ENCODE peak calls at places on chromosome 22, in nine cellular contexts. Z, P, R, F, K, Q, T, G and V are unnamed samples.

GRCh38 chr22:19710769-19711106 is 3.6 kb upstream of the SEPTIN5 start:
- DNase-seq in Z (no peak), P (no peak), R (no peak), F (no peak), K (no peak), Q (no peak), T (no peak), G (no peak), V (no peak)

GRCh38 chr22:29457730-29458129 is 19.3 kb downstream of the RFPL1 start:
- DNase-seq in Z (peak; percentile 50), P (no peak), R (peak; percentile 57), F (peak; percentile 54), K (no peak), Q (no peak), T (no peak), G (peak; percentile 60), V (no peak)

GRCh38 chr22:20606041-20606783 is 98.8 kb downstream of the MED15 start:
- DNase-seq in Z (peak; percentile 80), P (no peak), R (peak; percentile 77), F (peak; percentile 71), K (peak; percentile 50), Q (no peak), T (peak; percentile 70), G (peak; percentile 75), V (peak; percentile 1)

GRCh38 chr22:40385041-40385782 is 14.8 kb downstream of the SGSM3 start:
- DNase-seq in Z (no peak), P (no peak), R (no peak), F (peak; percentile 65), K (no peak), Q (no peak), T (peak; percentile 33), G (no peak), V (no peak)

GRCh38 chr22:41021655-41022454 is 70.5 kb upstream of the EP300 start:
- DNase-seq in Z (peak; percentile 61), P (no peak), R (peak; percentile 72), F (peak; percentile 87), K (peak; percentile 80), Q (no peak), T (peak; percentile 37), G (peak; percentile 64), V (no peak)

GRCh38 chr22:23179381-23180294 is 671 bp upstream of the BCR start:
- DNase-seq in Z (no peak), P (no peak), R (peak; percentile 18), F (peak; percentile 58), K (peak; percentile 34), Q (no peak), T (no peak), G (no peak), V (no peak)

GRCh38 chr22:25407859-25408229 is 156.6 kb upstream of the GRK3 start:
- DNase-seq in Z (no peak), P (no peak), R (no peak), F (no peak), K (no peak), Q (no peak), T (no peak), G (no peak), V (no peak)

GRCh38 chr22:20013382-20013871 is 3.2 kb downstream of the ARVCF start:
- DNase-seq in Z (no peak), P (no peak), R (peak; percentile 73), F (peak; percentile 46), K (peak; percentile 76), Q (no peak), T (peak; percentile 52), G (peak; percentile 33), V (no peak)

GRCh38 chr22:42277988-42278776 is 7.7 kb upstream of the TCF20 start:
- DNase-seq in Z (no peak), P (no peak), R (peak; percentile 22), F (no peak), K (no peak), Q (no peak), T (no peak), G (no peak), V (no peak)

GRCh38 chr22:48575567-48576332 is 1251.9 kb downstream of the BRD1 start:
- DNase-seq in Z (no peak), P (no peak), R (no peak), F (no peak), K (peak; percentile 6), Q (no peak), T (no peak), G (no peak), V (no peak)

GRCh38 chr22:48576333-48577013 is 1251.2 kb downstream of the BRD1 start:
- DNase-seq in Z (no peak), P (no peak), R (no peak), F (peak; percentile 24), K (no peak), Q (no peak), T (no peak), G (no peak), V (no peak)

GRCh38 chr22:48578138-48579034 is 1249.3 kb downstream of the BRD1 start:
- DNase-seq in Z (no peak), P (no peak), R (no peak), F (no peak), K (no peak), Q (no peak), T (no peak), G (no peak), V (no peak)

GRCh38 chr22:48577691-48578090 is 1250.0 kb downstream of the BRD1 start:
- DNase-seq in Z (no peak), P (no peak), R (no peak), F (no peak), K (no peak), Q (no peak), T (no peak), G (no peak), V (no peak)

DNA sequence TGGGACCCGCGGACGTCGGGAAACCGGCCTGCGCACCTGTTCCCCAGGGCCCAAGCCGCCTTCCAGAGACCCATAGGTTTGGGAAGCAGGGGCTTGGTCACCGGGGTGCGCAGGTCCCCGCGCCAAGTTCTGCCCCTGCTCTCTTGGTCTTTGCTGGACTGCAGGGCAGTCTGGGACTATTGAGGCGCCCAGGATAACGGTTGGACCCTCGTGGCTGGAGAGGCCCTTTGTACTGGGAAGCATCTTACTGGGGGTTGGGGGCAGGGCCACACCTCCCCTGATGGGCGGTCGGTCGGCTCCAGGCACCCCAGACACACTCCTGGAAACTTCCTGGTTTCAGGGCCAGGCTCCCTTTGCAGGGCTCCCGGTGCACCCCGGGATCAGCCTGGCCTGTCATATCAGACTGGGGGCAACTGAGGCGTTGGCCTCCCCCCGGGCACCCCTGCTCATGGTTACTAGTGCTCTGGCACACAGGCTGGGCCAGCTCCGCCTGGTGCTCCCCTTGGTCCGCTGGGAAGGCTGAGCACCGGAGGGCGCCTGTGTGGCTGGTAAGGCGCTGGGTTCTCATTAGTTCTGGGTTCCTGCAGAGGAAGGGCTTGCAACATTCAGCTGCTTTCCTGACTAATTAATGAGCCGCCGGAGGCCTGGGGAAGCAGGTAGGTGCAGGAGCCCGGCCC is 1250.5 kb downstream of the BRD1 start:
- DNase-seq in Z (no peak), P (no peak), R (no peak), F (peak; percentile 27), K (no peak), Q (no peak), T (no peak), G (no peak), V (no peak)
- TF ChIP-seq CTCF in Z (no peak), P (no peak), R (no peak), F (no peak), K (no peak), Q (no peak), T (no peak), G (no peak), V (no peak)

DNA sequence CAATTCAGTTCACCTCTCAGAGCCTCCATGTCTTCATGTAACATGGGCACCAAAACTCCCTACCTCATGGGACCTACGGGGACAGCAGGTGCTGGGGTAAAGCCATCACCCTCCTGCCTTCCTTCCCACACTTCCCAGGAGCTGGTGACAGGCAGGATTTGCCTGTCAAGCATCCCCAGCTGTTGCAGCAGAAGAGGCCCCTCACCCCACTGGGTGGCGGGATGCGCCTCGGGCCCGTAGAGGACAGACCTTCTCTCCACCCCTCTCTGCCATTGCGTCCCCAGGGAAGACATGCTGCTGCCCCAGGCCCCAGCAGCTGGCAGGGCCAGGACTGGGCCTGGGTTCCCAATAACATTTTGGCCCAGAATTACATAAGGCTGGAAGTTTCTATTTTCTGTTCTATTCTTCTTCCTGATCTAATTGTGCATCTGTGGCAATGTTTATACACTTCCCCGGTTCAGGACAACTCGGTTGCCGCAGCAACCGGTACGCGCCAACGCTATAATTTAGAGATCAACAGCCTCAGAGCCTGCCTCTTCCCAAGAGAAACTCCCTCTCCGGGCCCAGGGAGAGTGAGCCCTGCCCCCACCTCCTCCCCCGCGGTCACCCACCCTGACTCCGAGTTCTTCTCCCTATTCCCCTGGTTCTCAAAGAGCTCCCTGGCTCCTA is 25.4 kb downstream of the KCNJ4 start:
- DNase-seq in Z (no peak), P (no peak), R (peak; percentile 8), F (no peak), K (no peak), Q (no peak), T (no peak), G (no peak), V (no peak)
- H3K4me3 ChIP-seq in Z (no peak overlapping the region), P (no peak overlapping the region), R (no peak overlapping the region), F (no peak overlapping the region), K (no peak overlapping the region), Q (no peak overlapping the region), T (no peak overlapping the region), G (no peak overlapping the region), V (no peak overlapping the region)

DNA sequence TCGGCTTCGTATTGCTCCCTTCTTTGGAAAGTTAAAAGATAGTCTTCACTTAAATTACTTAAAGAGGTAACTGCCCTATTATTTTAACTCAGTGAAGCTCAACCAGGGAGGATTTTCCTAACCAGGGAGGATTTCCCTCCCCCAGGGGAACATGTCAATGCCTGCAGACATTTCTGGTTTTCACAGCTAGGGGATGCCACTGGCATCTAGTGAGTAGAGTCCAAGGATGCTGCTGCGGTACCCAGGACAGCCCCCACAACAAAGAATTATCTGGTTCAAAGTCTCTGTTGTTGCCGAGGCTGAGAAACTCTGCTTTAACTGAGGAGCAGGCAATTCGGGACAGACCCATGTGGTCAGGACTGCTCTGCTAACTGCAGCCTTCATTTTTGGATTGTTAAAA is 82.2 kb downstream of the DEPDC5 start:
- DNase-seq in Z (no peak), P (no peak), R (no peak), F (no peak), K (no peak), Q (no peak), T (no peak), G (no peak), V (no peak)
- TF ChIP-seq CTCF in Z (no peak), P (no peak), R (no peak), F (no peak), K (no peak), Q (no peak), T (no peak), G (no peak), V (no peak)

DNA sequence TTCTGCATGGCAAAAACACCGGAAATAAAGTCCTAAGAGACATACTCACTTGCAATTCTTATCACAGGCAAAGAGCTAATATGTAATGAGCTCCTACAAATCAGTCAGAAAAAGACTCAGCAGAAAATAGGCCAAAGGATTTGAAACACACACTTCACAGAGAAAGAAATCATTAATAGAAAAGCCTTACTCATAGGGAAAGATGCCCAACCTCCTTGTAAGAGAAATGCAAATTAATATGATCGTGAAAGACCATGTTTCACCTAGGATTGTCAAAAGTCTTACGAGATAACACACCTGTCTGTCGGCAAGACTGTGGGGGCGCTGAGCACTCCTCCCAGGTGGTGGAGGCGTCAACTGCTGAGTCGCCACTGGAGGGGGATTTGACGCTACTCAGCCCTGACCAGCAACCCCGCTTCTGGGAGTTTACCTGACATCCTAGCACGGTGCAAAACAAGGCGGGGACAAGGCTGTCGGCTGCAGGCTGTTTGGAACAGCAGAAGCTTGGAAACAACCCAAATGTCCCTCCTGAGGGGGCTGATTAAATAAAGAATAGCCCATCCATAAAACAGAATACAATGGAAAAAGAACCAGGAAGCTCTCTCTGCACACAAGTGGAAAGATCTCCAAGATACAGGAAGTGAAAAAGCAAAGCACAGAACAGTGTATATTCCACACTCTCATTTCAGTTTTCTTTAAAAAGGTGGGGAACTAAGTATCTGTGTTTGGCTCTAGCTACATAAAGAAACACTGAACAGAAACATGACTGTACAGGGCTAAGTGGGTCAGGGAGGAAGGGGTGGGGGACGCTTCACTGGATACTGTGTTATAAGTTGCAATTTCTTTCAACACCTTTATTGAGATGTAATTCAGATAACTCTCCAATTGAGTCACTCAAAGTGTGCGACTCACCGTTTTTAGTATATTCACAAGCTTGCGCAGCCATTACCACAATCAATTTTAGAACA is 11.5 kb downstream of the CSNK1E start:
- DNase-seq in Z (no peak), P (no peak), R (peak; percentile 68), F (peak; percentile 59), K (no peak), Q (no peak), T (peak; percentile 42), G (no peak), V (peak; percentile 72)
- H3K4me3 ChIP-seq in Z (no peak overlapping the region), P (no peak overlapping the region), R (no peak overlapping the region), F (no peak overlapping the region), K (no peak overlapping the region), Q (no peak overlapping the region), T (no peak overlapping the region), G (no peak overlapping the region), V (peak overlapping the region; percentile 34)